ENCODE peak calls at places on chromosome 14, in four cellular contexts. R is H1, A is fibroblast of lung, G is GM12878. M is an unnamed sample.

GRCh38 chr14:73227812-73228781 is 9.2 kb upstream of the PAPLN start:
- DNase-seq in R (no peak), G (no peak), A (peak), M (peak)

GRCh38 chr14:103103461-103104388 is 9.2 kb downstream of the EXOC3L4 start:
- DNase-seq in R (no peak), A (peak), G (no peak), M (peak)

GRCh38 chr14:61663312-61663974 is 31.9 kb upstream of the HIF1A start:
- DNase-seq in G (peak), R (no peak), A (no peak), M (no peak)

GRCh38 chr14:88695873-88696272 is 96.9 kb downstream of the EML5 start:
- DNase-seq in G (no peak), R (no peak), A (peak), M (peak)

GRCh38 chr14:76828339-76829015 is 2.3 kb downstream of the LRRC74A start:
- DNase-seq in R (no peak), A (no peak), G (no peak), M (peak)

GRCh38 chr14:29773990-29774389 is 153.7 kb downstream of the PRKD1 start:
- DNase-seq in G (no peak), R (no peak), A (no peak), M (no peak)

GRCh38 chr14:59511916-59512530 is 27.7 kb downstream of the JKAMP start:
- DNase-seq in A (no peak), R (peak), G (no peak), M (no peak)

GRCh38 chr14:83294941-83295340 is 1761.3 kb upstream of the SEL1L start:
- DNase-seq in A (peak), G (no peak), R (no peak), M (no peak)

GRCh38 chr14:57833304-57833703 is 32.6 kb downstream of the SLC35F4 start:
- DNase-seq in R (no peak), A (peak), G (no peak), M (peak)

GRCh38 chr14:53355581-53356112 is 202.5 kb upstream of the DDHD1 start:
- DNase-seq in G (no peak), A (peak), R (peak), M (peak)
- H3K27ac ChIP-seq in G (no peak), A (peak), R (peak), M (no peak)

GRCh38 chr14:74671789-74672188 is 41.1 kb downstream of the AREL1 start:
- DNase-seq in R (no peak), A (peak), G (no peak), M (peak)
- H3K9ac ChIP-seq in R (no peak), A (no peak), G (no peak), M (no peak)

GRCh38 chr14:81436296-81437138 is 36.4 kb upstream of the STON2 start:
- DNase-seq in G (no peak), R (no peak), A (peak), M (peak)
- H2AFZ ChIP-seq in G (peak), R (peak), A (peak), M (peak)

DNA sequence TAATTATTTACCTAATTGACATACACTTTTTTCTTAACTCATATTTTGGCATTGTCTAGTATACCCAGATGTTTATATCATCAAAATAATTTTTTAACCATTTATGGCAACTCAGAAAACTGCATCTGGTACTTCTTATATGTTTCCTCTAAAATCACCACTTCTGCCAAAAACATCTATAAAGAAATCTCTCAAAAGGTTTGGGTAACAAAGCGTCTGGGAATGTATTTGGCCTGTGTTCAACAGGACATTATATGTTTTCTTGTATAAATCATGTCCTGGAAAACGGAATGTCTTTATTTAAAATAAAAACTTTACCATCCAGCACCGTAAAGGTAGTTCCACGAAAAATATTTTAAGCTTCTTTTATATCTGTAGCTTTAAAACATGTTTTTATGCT is 36.1 kb upstream of the FBLN5 start:
- DNase-seq in R (no peak), A (no peak), G (no peak), M (no peak)
- H3K27ac ChIP-seq in R (no peak), A (no peak), G (no peak), M (no peak)

GRCh38 chr14:104647467-104648063 is 41.9 kb upstream of the INF2 start:
- DNase-seq in G (no peak), A (no peak), R (no peak), M (no peak)

GRCh38 chr14:104651876-104652260 is 37.5 kb upstream of the INF2 start:
- DNase-seq in R (no peak), A (no peak), G (no peak), M (no peak)

GRCh38 chr14:104652386-104652785 is 37.0 kb upstream of the INF2 start:
- DNase-seq in R (no peak), G (no peak), A (no peak), M (no peak)

GRCh38 chr14:104650981-104651875 is 38.2 kb upstream of the INF2 start:
- DNase-seq in G (no peak), R (no peak), A (no peak), M (no peak)

DNA sequence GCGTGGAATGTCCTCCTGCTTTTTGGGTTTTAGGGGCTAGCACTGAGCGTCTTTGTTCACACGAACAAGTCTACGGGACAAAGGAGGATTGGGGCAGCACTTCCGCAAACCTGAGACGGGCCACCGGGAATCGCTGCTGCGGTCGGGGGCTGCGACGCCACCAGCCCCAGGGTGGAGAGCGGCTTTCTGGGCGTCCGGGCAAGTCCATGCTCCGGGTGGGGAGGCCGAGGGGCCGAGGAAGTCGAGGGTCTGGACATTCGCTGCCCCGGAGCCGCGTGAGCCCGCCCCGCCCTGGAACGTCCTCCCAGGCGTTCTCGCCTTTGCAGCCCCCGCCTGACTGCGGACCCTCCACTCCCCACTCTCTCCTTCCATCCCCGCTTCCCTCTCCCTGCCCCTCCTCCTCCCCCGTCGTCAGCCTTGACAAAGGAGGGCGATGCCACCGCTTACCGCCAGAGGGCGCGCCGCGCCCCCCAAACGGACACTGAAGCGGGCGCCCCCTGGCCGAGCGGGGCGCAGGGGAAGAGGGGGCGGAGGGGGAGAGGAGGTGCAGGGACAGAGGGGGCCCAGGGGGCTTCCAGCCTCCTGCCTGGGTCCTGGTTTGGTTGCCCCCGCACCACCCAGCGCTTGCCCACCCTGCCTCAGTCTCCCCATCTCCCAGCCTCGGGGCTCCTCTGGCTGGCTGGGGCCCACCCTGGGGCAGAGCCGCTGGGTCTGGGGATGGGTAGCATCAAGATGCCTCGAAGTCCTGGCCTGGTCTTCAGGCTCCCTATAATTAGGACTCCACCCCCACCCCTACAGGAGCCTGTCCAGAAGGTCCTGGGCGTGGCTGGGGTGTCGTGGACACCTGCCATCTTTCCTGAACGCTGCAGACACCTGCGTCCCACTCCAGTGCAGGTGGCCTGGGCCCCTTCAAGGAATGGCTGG is 39.1 kb upstream of the INF2 start:
- DNase-seq in R (peak), G (no peak), A (peak), M (no peak)
- H3K9ac ChIP-seq in R (no peak), G (no peak), A (peak), M (peak)

DNA sequence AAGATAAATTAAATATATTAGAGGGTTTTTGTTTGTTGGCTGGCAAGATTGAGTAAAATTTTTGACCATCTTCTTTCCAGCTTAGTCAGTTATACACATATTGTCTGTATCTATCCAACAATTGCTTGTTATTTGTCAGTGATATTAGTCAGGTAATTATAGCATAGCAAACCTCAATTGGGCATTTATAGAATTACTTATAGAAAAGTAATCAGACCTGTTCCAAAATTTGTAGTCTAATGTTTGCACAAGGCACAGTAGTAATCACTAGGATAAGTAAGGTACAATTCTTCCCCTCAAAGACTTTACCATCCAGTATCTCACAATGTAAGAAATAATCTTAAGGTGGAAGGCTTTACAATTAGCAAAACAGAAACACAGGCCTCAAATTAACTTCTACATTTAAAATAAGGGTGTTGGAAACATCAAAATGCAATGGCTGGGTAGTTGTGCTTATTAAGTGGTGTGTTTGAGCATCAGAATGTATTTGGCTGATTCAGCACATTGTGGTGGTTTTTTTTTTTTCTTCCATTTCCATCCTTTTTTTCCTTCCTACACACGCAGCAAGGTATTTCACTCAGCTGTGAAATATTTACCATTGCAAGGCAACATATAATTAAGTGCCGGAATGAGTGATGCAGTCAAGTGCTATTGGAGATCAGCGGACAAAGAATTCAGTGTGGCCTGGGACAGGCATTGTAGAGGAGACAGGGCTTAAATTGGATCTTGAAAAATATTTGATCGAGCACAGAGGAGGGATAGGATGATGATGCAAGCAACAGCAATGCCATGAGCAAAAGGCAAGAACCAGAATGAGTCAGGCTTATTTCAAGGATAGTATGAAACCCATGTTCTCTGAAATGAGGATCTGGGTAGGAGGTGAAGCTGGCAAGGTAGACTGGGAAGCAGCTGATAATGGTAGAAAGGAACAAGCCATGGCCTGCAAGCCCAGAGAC is 178.2 kb downstream of the AKAP6 start:
- DNase-seq in A (peak), G (no peak), R (no peak), M (peak)
- H2AFZ ChIP-seq in A (no peak), G (no peak), R (no peak), M (peak)

GRCh38 chr14:99525699-99526080 is 44.5 kb downstream of the CCNK start:
- DNase-seq in G (no peak), R (no peak), A (no peak), M (no peak)

GRCh38 chr14:99524804-99525698 is 43.8 kb downstream of the CCNK start:
- DNase-seq in G (no peak), R (no peak), A (peak), M (no peak)

GRCh38 chr14:99523661-99524050 is 42.4 kb downstream of the CCNK start:
- DNase-seq in G (no peak), R (no peak), A (no peak), M (no peak)

GRCh38 chr14:99522934-99523660 is 41.9 kb downstream of the CCNK start:
- DNase-seq in G (no peak), A (peak), R (no peak), M (no peak)

DNA sequence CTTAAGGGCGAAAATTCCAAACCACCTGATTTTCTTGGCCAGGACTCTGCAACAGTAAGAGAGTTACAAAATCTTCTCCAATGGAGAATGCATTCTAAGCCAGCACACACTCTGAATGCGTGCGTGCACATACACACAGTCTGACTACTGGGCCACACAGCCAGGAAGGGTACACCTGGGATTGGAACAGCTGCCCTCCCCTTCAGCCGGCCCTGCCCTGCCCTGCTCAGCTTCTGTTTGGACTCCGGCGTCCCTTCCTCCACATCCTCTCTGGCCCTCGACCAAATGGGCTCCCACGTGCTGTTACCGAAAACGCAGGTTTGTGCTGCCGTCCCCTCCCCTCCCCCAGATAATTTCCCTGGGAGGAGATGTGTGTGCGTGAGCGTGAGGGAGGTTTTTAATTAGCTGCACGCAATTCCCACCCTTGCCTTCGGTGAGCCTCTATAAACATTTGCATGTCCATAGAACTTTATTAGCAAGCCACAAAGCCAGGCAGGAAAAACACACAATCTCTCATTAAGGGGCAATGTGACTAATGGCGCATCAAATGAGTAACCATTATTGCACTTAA is 43.0 kb downstream of the CCNK start:
- DNase-seq in R (no peak), G (no peak), A (no peak), M (no peak)
- H3K27ac ChIP-seq in R (no peak), G (no peak), A (no peak), M (no peak)

GRCh38 chr14:68781161-68782021 is 11.5 kb downstream of the ZFP36L1 start:
- DNase-seq in G (no peak), A (no peak), R (no peak), M (no peak)

GRCh38 chr14:68777644-68778043 is 15.2 kb downstream of the ZFP36L1 start:
- DNase-seq in R (no peak), G (no peak), A (no peak), M (no peak)

GRCh38 chr14:68782091-68782981 is 10.5 kb downstream of the ZFP36L1 start:
- DNase-seq in G (no peak), A (no peak), R (no peak), M (no peak)

GRCh38 chr14:68779761-68780323 is 13.0 kb downstream of the ZFP36L1 start:
- DNase-seq in G (no peak), A (peak), R (no peak), M (peak)

GRCh38 chr14:68780358-68781160 is 12.3 kb downstream of the ZFP36L1 start:
- DNase-seq in R (no peak), A (peak), G (no peak), M (no peak)
- H3K9ac ChIP-seq in R (no peak), A (no peak), G (no peak), M (no peak)

GRCh38 chr14:100571837-100572236 is 15.4 kb downstream of the BEGAIN start:
- DNase-seq in G (no peak), R (no peak), A (no peak), M (no peak)

GRCh38 chr14:100575266-100575995 is 11.8 kb downstream of the BEGAIN start:
- DNase-seq in G (no peak), R (no peak), A (no peak), M (no peak)

GRCh38 chr14:100574642-100575031 is 12.6 kb downstream of the BEGAIN start:
- DNase-seq in R (no peak), G (no peak), A (no peak), M (no peak)

GRCh38 chr14:100573757-100574641 is 13.2 kb downstream of the BEGAIN start:
- DNase-seq in R (no peak), G (no peak), A (no peak), M (no peak)

DNA sequence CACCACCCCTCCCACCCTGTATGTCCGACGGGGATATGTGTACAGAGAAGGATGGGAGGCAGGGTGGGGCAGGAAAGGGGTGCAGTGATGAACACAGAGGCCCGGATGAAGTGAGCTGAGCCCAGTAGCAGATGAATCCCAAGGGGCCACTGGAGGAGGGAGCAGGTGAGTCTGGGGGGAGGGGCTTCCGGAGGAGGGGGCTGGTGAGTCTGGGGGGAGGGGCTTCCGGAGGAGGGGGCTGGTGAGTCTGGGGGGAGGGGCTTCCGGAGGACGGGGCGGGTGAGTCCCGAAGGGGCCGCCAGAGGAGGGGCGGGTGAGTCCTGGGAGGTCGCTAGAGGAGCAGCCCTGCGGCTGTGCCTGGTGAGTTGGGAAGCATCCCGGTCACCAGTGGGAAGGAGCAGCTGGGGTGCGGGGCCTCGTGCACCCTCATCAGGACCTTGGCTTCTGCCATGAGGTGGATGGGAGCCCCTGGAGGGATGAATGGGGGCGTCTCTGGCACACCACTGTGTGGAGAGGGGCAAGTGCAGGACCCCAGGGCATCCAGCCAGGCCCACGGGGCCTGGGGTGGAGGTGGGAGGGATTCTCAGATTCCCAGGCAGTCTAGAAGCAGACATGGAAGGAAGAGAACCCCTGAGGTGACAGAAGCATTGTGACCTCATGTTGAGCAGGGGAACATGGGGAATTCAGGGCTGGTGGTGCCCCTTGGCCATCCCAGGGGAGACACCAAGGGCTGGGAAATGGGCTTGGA is 14.0 kb downstream of the BEGAIN start:
- DNase-seq in R (no peak), A (no peak), G (no peak), M (no peak)
- H2AFZ ChIP-seq in R (peak), A (no peak), G (no peak), M (no peak)

GRCh38 chr14:21102472-21103164 is 1.8 kb downstream of the TMEM253 start:
- DNase-seq in A (no peak), G (no peak), R (no peak), M (no peak)
- H3K27ac ChIP-seq in A (no peak), G (peak), R (no peak), M (peak)

M was measured in mammary epithelial cell.